ENCODE peak calls at places on chromosomes 16 and 17, in five cellular contexts. One of them, this sample, is unnamed.
A peak's percentile ranks its signal among the peaks of the same experiment; 100 is the strongest.

GRCh38 chr16:48126801-48127644 is 28.8 kb downstream of the ABCC12 start:
- DNase-seq in left ventricle myocardium inferior: no peak
- DNase-seq in CD4-positive, CD25-positive, alpha-beta regulatory T cell: no peak
- DNase-seq in ovary: no peak
- DNase-seq in Caco-2: no peak
- DNase-seq in this sample: no peak

GRCh38 chr17:40727447-40728231 is 24.1 kb upstream of the KRT24 start:
- DNase-seq in left ventricle myocardium inferior: no peak
- DNase-seq in CD4-positive, CD25-positive, alpha-beta regulatory T cell: no peak
- DNase-seq in ovary: no peak
- DNase-seq in Caco-2: no peak
- DNase-seq in this sample: no peak

GRCh38 chr16:28042856-28043255 is 20.7 kb downstream of the GSG1L start:
- DNase-seq in left ventricle myocardium inferior: no peak
- DNase-seq in CD4-positive, CD25-positive, alpha-beta regulatory T cell: no peak
- DNase-seq in ovary: no peak
- DNase-seq in Caco-2: no peak
- DNase-seq in this sample: no peak

GRCh38 chr16:86874141-86874540 is 295.8 kb downstream of the FOXL1 start:
- DNase-seq in left ventricle myocardium inferior: no peak
- DNase-seq in CD4-positive, CD25-positive, alpha-beta regulatory T cell: no peak
- DNase-seq in ovary: no peak
- DNase-seq in Caco-2: peak; percentile 30
- DNase-seq in this sample: no peak

GRCh38 chr16:50335198-50335958 is 33.4 kb downstream of the BRD7 start:
- DNase-seq in left ventricle myocardium inferior: no peak
- DNase-seq in CD4-positive, CD25-positive, alpha-beta regulatory T cell: peak; percentile 54
- DNase-seq in ovary: no peak
- DNase-seq in Caco-2: no peak
- DNase-seq in this sample: no peak

GRCh38 chr17:45190503-45191282 is 29.0 kb downstream of the HEXIM2 start:
- DNase-seq in left ventricle myocardium inferior: no peak
- DNase-seq in CD4-positive, CD25-positive, alpha-beta regulatory T cell: no peak
- DNase-seq in ovary: no peak
- DNase-seq in Caco-2: no peak
- DNase-seq in this sample: no peak

GRCh38 chr16:85151603-85152413 is 39.5 kb upstream of the CIBAR2 start:
- DNase-seq in left ventricle myocardium inferior: peak; percentile 83
- DNase-seq in CD4-positive, CD25-positive, alpha-beta regulatory T cell: no peak
- DNase-seq in ovary: peak; percentile 86
- DNase-seq in Caco-2: no peak
- DNase-seq in this sample: no peak

GRCh38 chr17:29760279-29760721 is 137.6 kb upstream of the CORO6 start:
- DNase-seq in left ventricle myocardium inferior: no peak
- DNase-seq in CD4-positive, CD25-positive, alpha-beta regulatory T cell: no peak
- DNase-seq in ovary: no peak
- DNase-seq in Caco-2: peak; percentile 22
- DNase-seq in this sample: no peak

GRCh38 chr16:8631373-8631772 is 9.9 kb downstream of the METTL22 start:
- DNase-seq in left ventricle myocardium inferior: no peak
- DNase-seq in CD4-positive, CD25-positive, alpha-beta regulatory T cell: no peak
- DNase-seq in ovary: no peak
- DNase-seq in Caco-2: no peak
- DNase-seq in this sample: no peak

GRCh38 chr16:85551319-85551978 is 61.7 kb upstream of the GSE1 start:
- DNase-seq in left ventricle myocardium inferior: no peak
- DNase-seq in CD4-positive, CD25-positive, alpha-beta regulatory T cell: no peak
- DNase-seq in ovary: no peak
- DNase-seq in Caco-2: no peak
- DNase-seq in this sample: no peak

GRCh38 chr17:65553646-65554567 is 7.5 kb downstream of the AXIN2 start:
- DNase-seq in left ventricle myocardium inferior: no peak
- DNase-seq in CD4-positive, CD25-positive, alpha-beta regulatory T cell: no peak
- DNase-seq in ovary: no peak
- DNase-seq in Caco-2: no peak
- DNase-seq in this sample: no peak

GRCh38 chr16:1538804-1539520 is 5.5 kb downstream of the TMEM204 start:
- DNase-seq in left ventricle myocardium inferior: no peak
- DNase-seq in CD4-positive, CD25-positive, alpha-beta regulatory T cell: no peak
- DNase-seq in ovary: peak; percentile 32
- DNase-seq in Caco-2: peak; percentile 22
- DNase-seq in this sample: no peak

GRCh38 chr17:49361129-49361901 is 735 bp downstream of the ZNF652 start:
- DNase-seq in left ventricle myocardium inferior: peak; percentile 34
- DNase-seq in CD4-positive, CD25-positive, alpha-beta regulatory T cell: peak; percentile 82
- DNase-seq in ovary: no peak
- DNase-seq in Caco-2: peak; percentile 70
- DNase-seq in this sample: no peak

GRCh38 chr17:13561606-13562270 is 40.0 kb downstream of the HS3ST3A1 start:
- DNase-seq in left ventricle myocardium inferior: no peak
- DNase-seq in CD4-positive, CD25-positive, alpha-beta regulatory T cell: no peak
- DNase-seq in ovary: no peak
- DNase-seq in Caco-2: no peak
- DNase-seq in this sample: no peak

GRCh38 chr16:84737658-84738057 is 37.9 kb downstream of the USP10 start:
- DNase-seq in left ventricle myocardium inferior: no peak
- DNase-seq in CD4-positive, CD25-positive, alpha-beta regulatory T cell: no peak
- DNase-seq in ovary: no peak
- DNase-seq in Caco-2: no peak
- DNase-seq in this sample: no peak

GRCh38 chr17:37813753-37814152 is 68.9 kb upstream of the HNF1B start:
- DNase-seq in left ventricle myocardium inferior: no peak
- DNase-seq in CD4-positive, CD25-positive, alpha-beta regulatory T cell: no peak
- DNase-seq in ovary: no peak
- DNase-seq in Caco-2: no peak
- DNase-seq in this sample: no peak

GRCh38 chr17:16425698-16426659 is 10.6 kb downstream of the TRPV2 start:
- DNase-seq in left ventricle myocardium inferior: no peak
- DNase-seq in CD4-positive, CD25-positive, alpha-beta regulatory T cell: no peak
- DNase-seq in ovary: no peak
- DNase-seq in Caco-2: no peak
- DNase-seq in this sample: no peak

GRCh38 chr16:24270721-24271120 is 14.6 kb downstream of the CACNG3 start:
- DNase-seq in left ventricle myocardium inferior: no peak
- DNase-seq in CD4-positive, CD25-positive, alpha-beta regulatory T cell: no peak
- DNase-seq in ovary: no peak
- DNase-seq in Caco-2: no peak
- DNase-seq in this sample: no peak

GRCh38 chr17:38427160-38427949 is 909 bp upstream of the ARHGAP23 start:
- DNase-seq in left ventricle myocardium inferior: no peak
- DNase-seq in CD4-positive, CD25-positive, alpha-beta regulatory T cell: no peak
- DNase-seq in ovary: no peak
- DNase-seq in Caco-2: no peak
- DNase-seq in this sample: no peak

GRCh38 chr17:62309381-62309780 is 71.0 kb upstream of the EFCAB3 start:
- DNase-seq in left ventricle myocardium inferior: no peak
- DNase-seq in CD4-positive, CD25-positive, alpha-beta regulatory T cell: no peak
- DNase-seq in ovary: no peak
- DNase-seq in Caco-2: no peak
- DNase-seq in this sample: no peak

GRCh38 chr17:8913091-8913490 is 45.6 kb upstream of the PIK3R6 start:
- DNase-seq in left ventricle myocardium inferior: no peak
- DNase-seq in CD4-positive, CD25-positive, alpha-beta regulatory T cell: no peak
- DNase-seq in ovary: no peak
- DNase-seq in Caco-2: no peak
- DNase-seq in this sample: no peak

GRCh38 chr16:68086336-68086821 is 1.2 kb downstream of the NFATC3 start:
- DNase-seq in left ventricle myocardium inferior: no peak
- DNase-seq in CD4-positive, CD25-positive, alpha-beta regulatory T cell: no peak
- DNase-seq in ovary: no peak
- DNase-seq in Caco-2: no peak
- DNase-seq in this sample: no peak

GRCh38 chr17:71791311-71791710 is 329.5 kb upstream of the SOX9 start:
- DNase-seq in left ventricle myocardium inferior: no peak
- DNase-seq in CD4-positive, CD25-positive, alpha-beta regulatory T cell: no peak
- DNase-seq in ovary: no peak
- DNase-seq in Caco-2: no peak
- DNase-seq in this sample: no peak

GRCh38 chr17:36149296-36149820 is 27.1 kb downstream of the TBC1D3B start:
- DNase-seq in left ventricle myocardium inferior: peak; percentile 21
- DNase-seq in CD4-positive, CD25-positive, alpha-beta regulatory T cell: no peak
- DNase-seq in ovary: peak; percentile 57
- DNase-seq in Caco-2: no peak
- DNase-seq in this sample: no peak

GRCh38 chr17:40618754-40619625 is 28.6 kb downstream of the SMARCE1 start:
- DNase-seq in left ventricle myocardium inferior: no peak
- DNase-seq in CD4-positive, CD25-positive, alpha-beta regulatory T cell: no peak
- DNase-seq in ovary: no peak
- DNase-seq in Caco-2: peak; percentile 32
- DNase-seq in this sample: no peak

GRCh38 chr17:39118674-39119419 is 32.6 kb downstream of the PLXDC1 start:
- DNase-seq in left ventricle myocardium inferior: no peak
- DNase-seq in CD4-positive, CD25-positive, alpha-beta regulatory T cell: no peak
- DNase-seq in ovary: no peak
- DNase-seq in Caco-2: no peak
- DNase-seq in this sample: no peak

DNA sequence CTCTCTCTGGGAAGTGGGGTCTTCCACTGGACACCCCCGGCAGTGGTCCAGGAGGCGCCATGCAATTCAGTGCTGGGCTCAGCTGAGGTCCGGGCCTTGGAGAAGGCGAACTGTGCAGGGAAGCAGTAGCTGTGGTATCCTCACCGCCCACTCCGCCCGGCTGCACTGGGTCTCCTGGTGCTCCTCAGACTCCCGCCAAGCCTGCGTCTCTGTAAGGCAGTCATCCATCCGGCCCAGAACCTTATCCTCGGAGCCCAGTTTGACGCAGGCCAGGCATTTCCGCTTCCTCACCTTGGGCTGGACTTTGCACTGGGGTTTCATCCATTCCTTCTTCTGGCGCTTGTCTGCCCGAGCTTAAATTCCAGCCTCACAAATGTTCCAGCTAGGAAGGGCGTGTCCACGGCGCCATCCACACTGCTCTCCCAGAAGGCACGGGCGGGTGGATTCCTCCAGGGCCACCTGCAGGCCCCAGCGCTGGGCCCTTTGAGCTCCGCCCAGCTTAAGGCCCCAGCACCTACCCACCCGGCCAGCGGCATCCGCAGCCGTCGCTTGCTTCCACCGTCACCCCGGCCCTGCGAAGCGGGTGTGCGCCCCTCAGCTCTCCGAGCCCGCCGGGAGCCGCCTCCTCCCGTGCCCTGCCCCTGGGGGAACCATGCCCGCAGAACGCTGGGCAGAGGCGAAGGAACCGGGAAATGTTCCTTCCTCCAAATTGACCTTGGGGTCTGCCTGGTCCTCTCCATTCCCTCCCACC is 1884.8 kb downstream of the TP53TG3F start:
- DNase-seq in left ventricle myocardium inferior: no peak
- DNase-seq in CD4-positive, CD25-positive, alpha-beta regulatory T cell: no peak
- DNase-seq in ovary: no peak
- DNase-seq in Caco-2: no peak
- DNase-seq in this sample: no peak
- H3K9me3 ChIP-seq in left ventricle myocardium inferior: peaks cover 42% of the 10 kb centered on the region
- H3K9me3 ChIP-seq in CD4-positive, CD25-positive, alpha-beta regulatory T cell: peaks cover 6% of the 10 kb centered on the region
- H3K9me3 ChIP-seq in ovary: no peaks in the 10 kb centered on the region
- H3K9me3 ChIP-seq in Caco-2: no peaks in the 10 kb centered on the region
- H3K9me3 ChIP-seq in this sample: peaks cover 5% of the 10 kb centered on the region

GRCh38 chr16:4333308-4333638 is 17.4 kb downstream of the GLIS2 start:
- DNase-seq in left ventricle myocardium inferior: no peak
- DNase-seq in CD4-positive, CD25-positive, alpha-beta regulatory T cell: no peak
- DNase-seq in ovary: no peak
- DNase-seq in Caco-2: no peak
- DNase-seq in this sample: no peak
- H3K36me3 ChIP-seq in left ventricle myocardium inferior: peaks cover 51% of the 10 kb centered on the region
- H3K36me3 ChIP-seq in CD4-positive, CD25-positive, alpha-beta regulatory T cell: no peaks in the 10 kb centered on the region
- H3K36me3 ChIP-seq in ovary: no peaks in the 10 kb centered on the region
- H3K36me3 ChIP-seq in Caco-2: peaks cover 1% of the 10 kb centered on the region
- H3K36me3 ChIP-seq in this sample: peaks cover 7% of the 10 kb centered on the region

DNA sequence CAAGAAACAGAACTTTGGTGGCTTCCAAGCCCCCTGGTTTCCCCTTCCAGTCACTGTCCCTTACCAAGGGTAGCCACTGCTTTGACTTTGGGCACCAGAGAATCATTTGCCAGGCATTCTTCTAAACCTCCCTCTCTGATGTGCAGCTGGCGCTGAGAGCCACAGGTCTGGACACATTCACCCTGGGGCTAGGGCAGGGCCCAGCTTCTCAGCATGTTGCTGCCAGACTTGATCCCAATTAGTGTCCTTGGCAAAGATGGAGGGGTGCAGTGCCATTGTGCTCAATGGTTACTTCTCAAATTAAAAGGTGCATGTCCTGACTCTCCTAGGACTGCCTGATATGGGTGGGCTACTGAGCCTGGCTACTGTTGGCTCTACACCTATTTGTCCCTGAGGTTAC is 7.6 kb upstream of the SLC47A2 start:
- DNase-seq in left ventricle myocardium inferior: no peak
- DNase-seq in CD4-positive, CD25-positive, alpha-beta regulatory T cell: no peak
- DNase-seq in ovary: no peak
- DNase-seq in Caco-2: no peak
- DNase-seq in this sample: no peak
- H3K4me3 ChIP-seq in left ventricle myocardium inferior: peak overlapping the region; percentile 49
- H3K4me3 ChIP-seq in CD4-positive, CD25-positive, alpha-beta regulatory T cell: peak overlapping the region; percentile 15
- H3K4me3 ChIP-seq in ovary: no peak overlapping the region
- H3K4me3 ChIP-seq in Caco-2: no peak overlapping the region
- H3K4me3 ChIP-seq in this sample: no peak overlapping the region

GRCh38 chr16:11480634-11481033 is 106.1 kb downstream of the LITAF start:
- DNase-seq in left ventricle myocardium inferior: no peak
- DNase-seq in CD4-positive, CD25-positive, alpha-beta regulatory T cell: no peak
- DNase-seq in ovary: no peak
- DNase-seq in Caco-2: no peak
- DNase-seq in this sample: no peak

GRCh38 chr16:11485676-11486075 is 101.0 kb downstream of the LITAF start:
- DNase-seq in left ventricle myocardium inferior: no peak
- DNase-seq in CD4-positive, CD25-positive, alpha-beta regulatory T cell: no peak
- DNase-seq in ovary: no peak
- DNase-seq in Caco-2: no peak
- DNase-seq in this sample: no peak

GRCh38 chr16:11481987-11482386 is 104.7 kb downstream of the LITAF start:
- DNase-seq in left ventricle myocardium inferior: no peak
- DNase-seq in CD4-positive, CD25-positive, alpha-beta regulatory T cell: no peak
- DNase-seq in ovary: no peak
- DNase-seq in Caco-2: no peak
- DNase-seq in this sample: no peak

GRCh38 chr16:11484691-11485258 is 101.9 kb downstream of the LITAF start:
- DNase-seq in left ventricle myocardium inferior: no peak
- DNase-seq in CD4-positive, CD25-positive, alpha-beta regulatory T cell: no peak
- DNase-seq in ovary: no peak
- DNase-seq in Caco-2: no peak
- DNase-seq in this sample: no peak

DNA sequence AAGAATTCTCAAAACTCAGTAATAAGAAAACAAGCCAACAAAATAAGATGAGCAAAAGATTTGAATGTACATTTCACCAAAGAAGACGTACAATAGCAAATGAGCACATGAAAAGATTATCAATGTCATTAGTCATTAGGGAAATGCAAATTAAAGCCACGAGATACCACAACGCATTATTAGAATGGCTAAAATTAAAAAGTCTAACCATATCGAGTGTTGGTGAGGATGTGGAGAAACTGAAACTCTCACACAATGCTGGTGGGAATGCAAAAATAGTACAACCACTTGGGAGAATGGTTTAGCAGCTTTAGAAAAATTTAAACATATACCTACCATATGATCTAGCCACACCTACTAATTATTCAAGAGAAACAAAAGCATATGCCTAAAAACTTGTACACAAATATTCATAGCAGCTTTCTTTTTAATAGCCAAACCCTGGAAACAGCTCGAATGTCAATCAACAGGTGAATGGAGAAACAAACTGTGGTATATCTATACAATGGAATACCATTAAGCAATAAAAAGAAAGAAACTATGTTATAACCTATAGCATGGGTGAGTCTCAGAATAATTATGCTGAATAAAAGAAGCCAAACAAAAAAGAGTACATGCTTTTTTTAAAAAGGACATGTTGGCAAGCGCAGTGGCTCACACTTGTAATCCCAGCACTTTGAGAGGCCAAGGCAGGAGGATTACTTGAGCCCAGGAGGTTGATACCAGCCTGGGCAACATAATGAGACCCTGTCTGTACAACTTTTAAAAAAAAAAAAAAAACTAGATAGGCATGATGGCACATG is 103.6 kb downstream of the LITAF start:
- DNase-seq in left ventricle myocardium inferior: no peak
- DNase-seq in CD4-positive, CD25-positive, alpha-beta regulatory T cell: no peak
- DNase-seq in ovary: no peak
- DNase-seq in Caco-2: no peak
- DNase-seq in this sample: no peak
- H3K9me3 ChIP-seq in left ventricle myocardium inferior: peaks cover 25% of the 10 kb centered on the region
- H3K9me3 ChIP-seq in CD4-positive, CD25-positive, alpha-beta regulatory T cell: peaks cover 9% of the 10 kb centered on the region
- H3K9me3 ChIP-seq in ovary: no peaks in the 10 kb centered on the region
- H3K9me3 ChIP-seq in Caco-2: peaks cover 5% of the 10 kb centered on the region
- H3K9me3 ChIP-seq in this sample: peaks cover 3% of the 10 kb centered on the region

This sample was measured in iPS DF 6.9.